ENCODE peak calls at places on chromosomes 11 and 22, in seven cellular contexts. D, X, Q, M, K, W and J are unnamed samples.

GRCh38 chr11:15453211-15453715 is 338.5 kb downstream of the INSC start:
- DNase-seq in K (no peak), M (no peak), X (no peak), D (no peak), Q (no peak), W (no peak), J (no peak)

GRCh38 chr11:38824573-38824972 is 2226.5 kb upstream of the RAG2 start:
- DNase-seq in Q (no peak), X (no peak), W (peak; percentile 12), K (no peak), D (no peak), M (no peak), J (no peak)

GRCh38 chr22:33515733-33516297 is 404.5 kb downstream of the LARGE1 start:
- DNase-seq in X (no peak), K (no peak), M (no peak), D (no peak), W (no peak), Q (peak; percentile 27), J (no peak)

GRCh38 chr11:67265633-67266423 is 445 bp upstream of the GRK2 start:
- DNase-seq in Q (peak; percentile 78), K (peak; percentile 76), W (peak; percentile 58), M (peak; percentile 87), D (peak; percentile 90), X (peak; percentile 74), J (peak; percentile 84)

GRCh38 chr11:6096417-6096816 is 11.1 kb upstream of the OR56B4 start:
- DNase-seq in X (no peak), D (no peak), M (no peak), K (no peak), Q (no peak), W (no peak), J (no peak)

GRCh38 chr11:134371436-134372185 is 39.8 kb downstream of the GLB1L2 start:
- DNase-seq in Q (no peak), M (no peak), X (no peak), K (no peak), D (no peak), W (no peak), J (no peak)

GRCh38 chr11:69074786-69075185 is 26.1 kb downstream of the TPCN2 start:
- DNase-seq in D (no peak), X (no peak), W (no peak), K (no peak), Q (no peak), M (no peak), J (no peak)

GRCh38 chr11:36155770-36156485 is 133.3 kb downstream of the COMMD9 start:
- DNase-seq in D (no peak), W (no peak), M (no peak), X (no peak), Q (no peak), K (no peak), J (no peak)

GRCh38 chr22:24578355-24579241 is 14.3 kb downstream of the LRRC75B start:
- DNase-seq in W (no peak), K (peak; percentile 55), Q (no peak), X (no peak), D (no peak), M (no peak), J (no peak)

GRCh38 chr11:88604255-88604654 is 266.7 kb upstream of the CTSC start:
- DNase-seq in D (no peak), X (no peak), M (no peak), K (no peak), Q (no peak), W (no peak), J (no peak)

GRCh38 chr11:64762277-64762915 is 2.6 kb upstream of the PYGM start:
- DNase-seq in K (no peak), D (no peak), X (no peak), Q (no peak), W (no peak), M (no peak), J (no peak)

GRCh38 chr22:46866591-46866990 is 104.1 kb downstream of the TBC1D22A start:
- DNase-seq in K (no peak), D (no peak), W (no peak), M (no peak), Q (no peak), X (no peak), J (no peak)

GRCh38 chr22:32996276-32996675 is 61.9 kb downstream of the SYN3 start:
- DNase-seq in D (no peak), K (no peak), W (no peak), M (no peak), X (no peak), Q (no peak), J (no peak)

GRCh38 chr11:16606784-16607674 is 131.4 kb upstream of the C11orf58 start:
- DNase-seq in W (no peak), M (no peak), Q (peak; percentile 52), X (no peak), K (no peak), D (peak; percentile 62), J (no peak)

GRCh38 chr11:133726576-133726975 is 118.7 kb downstream of the SPATA19 start:
- DNase-seq in Q (no peak), K (no peak), D (no peak), X (no peak), M (no peak), W (no peak), J (no peak)

GRCh38 chr11:132357811-132358572 is 987.6 kb downstream of the NTM start:
- DNase-seq in W (no peak), M (peak; percentile 9), D (no peak), K (no peak), Q (no peak), X (no peak), J (no peak)

GRCh38 chr11:58907780-58908179 is 31.5 kb upstream of the GLYATL1 start:
- DNase-seq in K (no peak), Q (no peak), X (no peak), M (no peak), D (no peak), W (no peak), J (no peak)

GRCh38 chr11:127639916-127640315 is 639.3 kb upstream of the KIRREL3 start:
- DNase-seq in Q (no peak), D (no peak), W (no peak), K (no peak), X (no peak), M (no peak), J (no peak)

GRCh38 chr11:63738720-63739360 is 29.7 kb downstream of the ZFTA start:
- DNase-seq in M (peak; percentile 79), K (peak; percentile 76), W (peak; percentile 29), X (peak; percentile 63), Q (peak; percentile 69), D (peak; percentile 70), J (peak; percentile 73)

GRCh38 chr11:2884424-2884815 is 1.2 kb downstream of the CDKN1C start:
- DNase-seq in W (no peak), K (no peak), D (peak; percentile 38), X (no peak), M (no peak), Q (peak; percentile 56), J (no peak)

GRCh38 chr22:31227186-31227585 is 15.1 kb downstream of the LIMK2 start:
- DNase-seq in M (no peak), K (no peak), W (no peak), Q (no peak), X (no peak), D (no peak), J (no peak)